ENCODE peak calls at places on chromosome 13, in five cellular contexts. W, E, I, M and S are unnamed samples.

GRCh38 chr13:81683526-81683925 is 1342.6 kb upstream of the SPRY2 start:
- DNase-seq in W (no peak), E (no peak), I (no peak), M (no peak), S (no peak)

GRCh38 chr13:44763604-44764311 is 187.6 kb upstream of the TSC22D1 start:
- DNase-seq in W (no peak), E (no peak), I (no peak), M (no peak), S (no peak)

GRCh38 chr13:86795858-86796257 is 875.3 kb upstream of the SLITRK5 start:
- DNase-seq in W (no peak), E (no peak), I (no peak), M (no peak), S (no peak)

GRCh38 chr13:78102121-78102677 is 183.6 kb upstream of the EDNRB start:
- DNase-seq in W (peak; percentile 52), E (no peak), I (peak; percentile 18), M (peak; percentile 22), S (no peak)

GRCh38 chr13:111518161-111518791 is 197.8 kb downstream of the TEX29 start:
- DNase-seq in W (no peak), E (no peak), I (no peak), M (no peak), S (peak; percentile 32)

GRCh38 chr13:23428183-23428528 is 5.3 kb downstream of the SACS start:
- DNase-seq in W (peak; percentile 65), E (no peak), I (no peak), M (no peak), S (no peak)

GRCh38 chr13:81171065-81171647 is 830.2 kb upstream of the SPRY2 start:
- DNase-seq in W (no peak), E (no peak), I (no peak), M (peak; percentile 22), S (no peak)

GRCh38 chr13:22050951-22051563 is 380.2 kb downstream of the FGF9 start:
- DNase-seq in W (no peak), E (no peak), I (no peak), M (no peak), S (no peak)

GRCh38 chr13:94267581-94267980 is 211.9 kb downstream of the DCT start:
- DNase-seq in W (no peak), E (no peak), I (no peak), M (no peak), S (no peak)

GRCh38 chr13:38093425-38093824 is 223.9 kb upstream of the TRPC4 start:
- DNase-seq in W (no peak), E (no peak), I (no peak), M (no peak), S (no peak)

GRCh38 chr13:36275190-36276002 is 22.2 kb downstream of the CCDC169 start:
- DNase-seq in W (peak; percentile 72), E (no peak), I (no peak), M (peak; percentile 26), S (no peak)

GRCh38 chr13:91280806-91281205 is 66.7 kb upstream of the MIR17HG start:
- DNase-seq in W (no peak), E (no peak), I (no peak), M (peak; percentile 17), S (no peak)

GRCh38 chr13:102033719-102034446 is 368.0 kb downstream of the FGF14 start:
- DNase-seq in W (no peak), E (no peak), I (no peak), M (no peak), S (no peak)

GRCh38 chr13:48818495-48818961 is 157.2 kb upstream of the FNDC3A start:
- DNase-seq in W (peak; percentile 98), E (no peak), I (no peak), M (peak; percentile 89), S (no peak)

GRCh38 chr13:114057131-114058050 is 75.0 kb downstream of the RASA3 start:
- DNase-seq in W (no peak), E (no peak), I (no peak), M (no peak), S (no peak)

GRCh38 chr13:37869506-37869755 is 141 bp downstream of the TRPC4 start:
- DNase-seq in W (no peak), E (no peak), I (no peak), M (no peak), S (no peak)

GRCh38 chr13:59425211-59425721 is 738.5 kb downstream of the DIAPH3 start:
- DNase-seq in W (peak; percentile 84), E (no peak), I (no peak), M (no peak), S (no peak)

GRCh38 chr13:36919833-36920611 is at the start of gene SMAD9:
- DNase-seq in W (peak; percentile 67), E (no peak), I (peak; percentile 87), M (no peak), S (no peak)

GRCh38 chr13:87322386-87322785 is 348.8 kb upstream of the SLITRK5 start:
- DNase-seq in W (no peak), E (no peak), I (no peak), M (no peak), S (no peak)

GRCh38 chr13:37618554-37618953 is 20.0 kb upstream of the POSTN start:
- DNase-seq in W (peak; percentile 84), E (no peak), I (no peak), M (peak; percentile 30), S (no peak)

GRCh38 chr13:111531505-111531904 is 211.1 kb downstream of the TEX29 start:
- DNase-seq in W (peak; percentile 0), E (no peak), I (no peak), M (no peak), S (no peak)

GRCh38 chr13:48873598-48873997 is 102.1 kb upstream of the FNDC3A start:
- DNase-seq in W (peak; percentile 59), E (no peak), I (no peak), M (peak; percentile 64), S (no peak)

GRCh38 chr13:54614729-54615128 is 1586.1 kb downstream of the OLFM4 start:
- DNase-seq in W (no peak), E (no peak), I (no peak), M (no peak), S (no peak)

GRCh38 chr13:43085545-43085944 is 62.2 kb downstream of the DNAJC15 start:
- DNase-seq in W (peak; percentile 61), E (no peak), I (no peak), M (peak; percentile 17), S (no peak)

GRCh38 chr13:96053003-96053703 is at the start of gene UGGT2:
- DNase-seq in W (peak; percentile 94), E (no peak), I (peak; percentile 95), M (peak; percentile 84), S (peak; percentile 94)

GRCh38 chr13:39602614-39603366 is at the start of gene LHFPL6:
- DNase-seq in W (peak; percentile 77), E (peak; percentile 16), I (peak; percentile 86), M (peak; percentile 76), S (peak; percentile 87)

GRCh38 chr13:20566424-20566916 is 487 bp upstream of the IFT88 start:
- DNase-seq in W (peak; percentile 85), E (peak; percentile 1), I (no peak), M (peak; percentile 86), S (peak; percentile 77)

GRCh38 chr13:31749929-31750328 is 10.6 kb downstream of the RXFP2 start:
- DNase-seq in W (peak; percentile 94), E (no peak), I (no peak), M (peak; percentile 72), S (no peak)
- H3K4me1 ChIP-seq in W (no peaks in the 10 kb centered on the region), E (no peaks in the 10 kb centered on the region), I (no peaks in the 10 kb centered on the region), M (peaks cover 7% of the 10 kb centered on the region), S (peaks cover 8% of the 10 kb centered on the region)

GRCh38 chr13:110403315-110403714 is 96.2 kb downstream of the COL4A2 start:
- DNase-seq in W (peak; percentile 84), E (no peak), I (no peak), M (no peak), S (no peak)
- H3K4me1 ChIP-seq in W (peaks cover 49% of the 10 kb centered on the region), E (no peaks in the 10 kb centered on the region), I (peaks cover 9% of the 10 kb centered on the region), M (no peaks in the 10 kb centered on the region), S (peaks cover 13% of the 10 kb centered on the region)

GRCh38 chr13:33639158-33639557 is 178.8 kb upstream of the RFC3 start:
- DNase-seq in W (peak; percentile 44), E (no peak), I (peak; percentile 49), M (peak; percentile 48), S (no peak)
- H3K4me1 ChIP-seq in W (peaks cover 23% of the 10 kb centered on the region), E (no peaks in the 10 kb centered on the region), I (peaks cover 11% of the 10 kb centered on the region), M (peaks cover 57% of the 10 kb centered on the region), S (peaks cover 6% of the 10 kb centered on the region)

GRCh38 chr13:27133889-27134288 is 37.7 kb downstream of the USP12 start:
- DNase-seq in W (no peak), E (no peak), I (no peak), M (no peak), S (no peak)
- H3K4me1 ChIP-seq in W (peaks cover 20% of the 10 kb centered on the region), E (peaks cover 7% of the 10 kb centered on the region), I (peaks cover 71% of the 10 kb centered on the region), M (peaks cover 13% of the 10 kb centered on the region), S (peaks cover 26% of the 10 kb centered on the region)

GRCh38 chr13:113002891-113003290 is 33.9 kb downstream of the MCF2L start:
- DNase-seq in W (no peak), E (no peak), I (no peak), M (no peak), S (no peak)
- H3K4me1 ChIP-seq in W (no peaks in the 10 kb centered on the region), E (peaks cover 14% of the 10 kb centered on the region), I (peaks cover 6% of the 10 kb centered on the region), M (no peaks in the 10 kb centered on the region), S (no peaks in the 10 kb centered on the region)

GRCh38 chr13:106522898-106523525 is 12.4 kb downstream of the EFNB2 start:
- DNase-seq in W (no peak), E (no peak), I (no peak), M (no peak), S (no peak)

GRCh38 chr13:106522112-106522511 is 13.3 kb downstream of the EFNB2 start:
- DNase-seq in W (no peak), E (no peak), I (no peak), M (peak; percentile 73), S (no peak)

GRCh38 chr13:106523566-106523965 is 11.9 kb downstream of the EFNB2 start:
- DNase-seq in W (no peak), E (no peak), I (no peak), M (peak; percentile 76), S (no peak)

GRCh38 chr13:106525865-106526264 is 9.6 kb downstream of the EFNB2 start:
- DNase-seq in W (no peak), E (no peak), I (no peak), M (no peak), S (no peak)

GRCh38 chr13:106524108-106524507 is 11.4 kb downstream of the EFNB2 start:
- DNase-seq in W (no peak), E (no peak), I (no peak), M (no peak), S (no peak)
- H3K4me1 ChIP-seq in W (peaks cover 6% of the 10 kb centered on the region), E (no peaks in the 10 kb centered on the region), I (peaks cover 16% of the 10 kb centered on the region), M (peaks cover 74% of the 10 kb centered on the region), S (no peaks in the 10 kb centered on the region)

DNA sequence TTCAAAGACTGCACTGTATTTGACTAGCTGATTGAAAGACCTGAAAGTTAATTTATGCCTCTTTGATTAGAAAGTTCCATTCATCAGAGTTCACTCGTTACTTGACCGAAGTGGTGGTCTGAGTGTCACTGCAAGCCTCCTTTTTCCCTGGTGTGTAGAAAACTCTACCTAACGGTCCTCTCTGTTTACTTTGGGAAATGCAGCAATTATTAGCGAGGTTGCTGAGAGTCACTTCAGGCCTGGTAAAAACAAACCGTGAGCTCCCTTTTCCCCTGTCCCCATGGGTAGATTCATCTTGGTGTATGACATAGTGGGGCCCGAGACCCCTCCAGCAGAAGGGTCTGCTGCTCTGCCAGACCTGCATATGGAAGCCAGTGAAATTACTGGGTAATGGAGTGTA is 126.8 kb upstream of the RNF113B start:
- DNase-seq in W (no peak), E (no peak), I (no peak), M (no peak), S (no peak)
- H3K4me1 ChIP-seq in W (peaks cover 49% of the 10 kb centered on the region), E (no peaks in the 10 kb centered on the region), I (peaks cover 3% of the 10 kb centered on the region), M (no peaks in the 10 kb centered on the region), S (peaks cover 7% of the 10 kb centered on the region)

GRCh38 chr13:75432045-75432444 is 49.9 kb downstream of the TBC1D4 start:
- DNase-seq in W (peak; percentile 18), E (no peak), I (no peak), M (peak; percentile 54), S (no peak)
- H3K4me1 ChIP-seq in W (peaks cover 2% of the 10 kb centered on the region), E (no peaks in the 10 kb centered on the region), I (peaks cover 55% of the 10 kb centered on the region), M (no peaks in the 10 kb centered on the region), S (no peaks in the 10 kb centered on the region)